ENCODE peak calls at places on chromosome 5, in five cellular contexts. One of them, this sample, is unnamed.

GRCh38 chr5:134446938-134447337 is 35.3 kb upstream of the CDKN2AIPNL start:
- DNase-seq in body of pancreas: no peak
- DNase-seq in AG09319: no peak
- DNase-seq in GM12865: no peak
- DNase-seq in dorsolateral prefrontal cortex: no peak
- DNase-seq in this sample: peak; percentile 38

GRCh38 chr5:42951169-42951846 is 88.8 kb downstream of the ANXA2R start:
- DNase-seq in GM12865: peak; percentile 87
- DNase-seq in dorsolateral prefrontal cortex: no peak
- DNase-seq in AG09319: no peak
- DNase-seq in body of pancreas: peak; percentile 33
- DNase-seq in this sample: peak; percentile 84

GRCh38 chr5:172868436-172868923 is 34.4 kb downstream of the ERGIC1 start:
- DNase-seq in dorsolateral prefrontal cortex: no peak
- DNase-seq in body of pancreas: no peak
- DNase-seq in GM12865: no peak
- DNase-seq in AG09319: no peak
- DNase-seq in this sample: no peak

GRCh38 chr5:176366575-176366894 is 1.2 kb downstream of the ARL10 start:
- DNase-seq in AG09319: no peak
- DNase-seq in body of pancreas: no peak
- DNase-seq in dorsolateral prefrontal cortex: no peak
- DNase-seq in GM12865: no peak
- DNase-seq in this sample: no peak

GRCh38 chr5:1943481-1943880 is 60.8 kb upstream of the IRX4 start:
- DNase-seq in body of pancreas: no peak
- DNase-seq in GM12865: no peak
- DNase-seq in dorsolateral prefrontal cortex: no peak
- DNase-seq in AG09319: no peak
- DNase-seq in this sample: no peak

GRCh38 chr5:147098233-147098790 is 136.5 kb upstream of the STK32A start:
- DNase-seq in GM12865: peak; percentile 46
- DNase-seq in body of pancreas: peak; percentile 51
- DNase-seq in AG09319: peak; percentile 3
- DNase-seq in dorsolateral prefrontal cortex: no peak
- DNase-seq in this sample: peak; percentile 20

GRCh38 chr5:174235226-174235992 is 189.9 kb downstream of the NSG2 start:
- DNase-seq in GM12865: no peak
- DNase-seq in AG09319: no peak
- DNase-seq in dorsolateral prefrontal cortex: no peak
- DNase-seq in body of pancreas: no peak
- DNase-seq in this sample: no peak

GRCh38 chr5:154165886-154166285 is 24.6 kb upstream of the GALNT10 start:
- DNase-seq in dorsolateral prefrontal cortex: no peak
- DNase-seq in body of pancreas: no peak
- DNase-seq in AG09319: no peak
- DNase-seq in GM12865: no peak
- DNase-seq in this sample: no peak

GRCh38 chr5:79686799-79687198 is 2.8 kb upstream of the CMYA5 start:
- DNase-seq in dorsolateral prefrontal cortex: no peak
- DNase-seq in AG09319: no peak
- DNase-seq in GM12865: no peak
- DNase-seq in body of pancreas: no peak
- DNase-seq in this sample: no peak

GRCh38 chr5:89071941-89072331 is 189.0 kb upstream of the MEF2C start:
- DNase-seq in body of pancreas: no peak
- DNase-seq in AG09319: no peak
- DNase-seq in GM12865: peak; percentile 74
- DNase-seq in dorsolateral prefrontal cortex: no peak
- DNase-seq in this sample: peak; percentile 20

GRCh38 chr5:173645897-173646574 is 29.6 kb upstream of the BOD1 start:
- DNase-seq in GM12865: no peak
- DNase-seq in AG09319: no peak
- DNase-seq in body of pancreas: no peak
- DNase-seq in dorsolateral prefrontal cortex: no peak
- DNase-seq in this sample: no peak

GRCh38 chr5:178383301-178383918 is 150.8 kb upstream of the PHYKPL start:
- DNase-seq in AG09319: no peak
- DNase-seq in GM12865: no peak
- DNase-seq in dorsolateral prefrontal cortex: no peak
- DNase-seq in body of pancreas: no peak
- DNase-seq in this sample: no peak

GRCh38 chr5:124741711-124742496 is 4.5 kb downstream of the ZNF608 start:
- DNase-seq in GM12865: no peak
- DNase-seq in AG09319: peak; percentile 89
- DNase-seq in dorsolateral prefrontal cortex: no peak
- DNase-seq in body of pancreas: peak; percentile 79
- DNase-seq in this sample: no peak

GRCh38 chr5:57209316-57210040 is 35.6 kb downstream of the GPBP1 start:
- DNase-seq in dorsolateral prefrontal cortex: no peak
- DNase-seq in body of pancreas: no peak
- DNase-seq in GM12865: no peak
- DNase-seq in AG09319: no peak
- DNase-seq in this sample: no peak

GRCh38 chr5:60382761-60383160 is 317.2 kb downstream of the DEPDC1B start:
- DNase-seq in dorsolateral prefrontal cortex: no peak
- DNase-seq in GM12865: peak; percentile 67
- DNase-seq in body of pancreas: peak; percentile 32
- DNase-seq in AG09319: no peak
- DNase-seq in this sample: peak; percentile 17

GRCh38 chr5:150559701-150560100 is 51.8 kb downstream of the NDST1 start:
- DNase-seq in GM12865: no peak
- DNase-seq in dorsolateral prefrontal cortex: no peak
- DNase-seq in body of pancreas: no peak
- DNase-seq in AG09319: no peak
- DNase-seq in this sample: no peak

GRCh38 chr5:138960145-138960692 is 85.1 kb upstream of the LRRTM2 start:
- DNase-seq in GM12865: no peak
- DNase-seq in dorsolateral prefrontal cortex: no peak
- DNase-seq in body of pancreas: no peak
- DNase-seq in AG09319: no peak
- DNase-seq in this sample: no peak

GRCh38 chr5:91212336-91213092 is 170.6 kb downstream of the ARRDC3 start:
- DNase-seq in AG09319: peak; percentile 88
- DNase-seq in body of pancreas: peak; percentile 16
- DNase-seq in dorsolateral prefrontal cortex: no peak
- DNase-seq in GM12865: no peak
- DNase-seq in this sample: no peak

GRCh38 chr5:89010512-89010911 is 127.5 kb upstream of the MEF2C start:
- DNase-seq in AG09319: no peak
- DNase-seq in body of pancreas: no peak
- DNase-seq in dorsolateral prefrontal cortex: no peak
- DNase-seq in GM12865: no peak
- DNase-seq in this sample: no peak

GRCh38 chr5:148352696-148353095 is 17.3 kb downstream of the SPINK9 start:
- DNase-seq in dorsolateral prefrontal cortex: no peak
- DNase-seq in body of pancreas: no peak
- DNase-seq in AG09319: no peak
- DNase-seq in GM12865: no peak
- DNase-seq in this sample: no peak

GRCh38 chr5:96434201-96434645 is 1.2 kb upstream of the PCSK1 start:
- DNase-seq in dorsolateral prefrontal cortex: peak; percentile 51
- DNase-seq in AG09319: peak; percentile 12
- DNase-seq in body of pancreas: peak; percentile 71
- DNase-seq in GM12865: peak; percentile 65
- DNase-seq in this sample: peak; percentile 28

GRCh38 chr5:174617285-174617684 is 107.1 kb upstream of the MSX2 start:
- DNase-seq in body of pancreas: no peak
- DNase-seq in GM12865: no peak
- DNase-seq in dorsolateral prefrontal cortex: no peak
- DNase-seq in AG09319: no peak
- DNase-seq in this sample: no peak

GRCh38 chr5:129367883-129368282 is 92.2 kb upstream of the ADAMTS19 start:
- DNase-seq in GM12865: no peak
- DNase-seq in dorsolateral prefrontal cortex: no peak
- DNase-seq in body of pancreas: no peak
- DNase-seq in AG09319: no peak
- DNase-seq in this sample: no peak

GRCh38 chr5:36647046-36647445 is 40.6 kb downstream of the SLC1A3 start:
- DNase-seq in body of pancreas: no peak
- DNase-seq in dorsolateral prefrontal cortex: no peak
- DNase-seq in GM12865: peak; percentile 24
- DNase-seq in AG09319: no peak
- DNase-seq in this sample: peak; percentile 10

GRCh38 chr5:54733101-54733500 is 215.5 kb downstream of the SNX18 start:
- DNase-seq in GM12865: no peak
- DNase-seq in dorsolateral prefrontal cortex: no peak
- DNase-seq in AG09319: no peak
- DNase-seq in body of pancreas: no peak
- DNase-seq in this sample: no peak

GRCh38 chr5:10762776-10763500 is 1.9 kb upstream of the DAP start:
- DNase-seq in GM12865: no peak
- DNase-seq in dorsolateral prefrontal cortex: no peak
- DNase-seq in body of pancreas: no peak
- DNase-seq in AG09319: no peak
- DNase-seq in this sample: no peak

GRCh38 chr5:172010278-172010677 is 3.8 kb upstream of the FBXW11 start:
- DNase-seq in body of pancreas: no peak
- DNase-seq in AG09319: no peak
- DNase-seq in GM12865: no peak
- DNase-seq in dorsolateral prefrontal cortex: no peak
- DNase-seq in this sample: no peak

GRCh38 chr5:100757618-100758017 is 145.5 kb downstream of the ST8SIA4 start:
- DNase-seq in GM12865: no peak
- DNase-seq in AG09319: no peak
- DNase-seq in dorsolateral prefrontal cortex: no peak
- DNase-seq in body of pancreas: no peak
- DNase-seq in this sample: no peak

GRCh38 chr5:669111-669841 is 23.9 kb downstream of the TPPP start:
- DNase-seq in GM12865: no peak
- DNase-seq in dorsolateral prefrontal cortex: peak; percentile 94
- DNase-seq in body of pancreas: no peak
- DNase-seq in AG09319: no peak
- DNase-seq in this sample: peak; percentile 69

GRCh38 chr5:138968601-138969000 is 93.5 kb upstream of the LRRTM2 start:
- DNase-seq in AG09319: no peak
- DNase-seq in GM12865: no peak
- DNase-seq in body of pancreas: no peak
- DNase-seq in dorsolateral prefrontal cortex: no peak
- DNase-seq in this sample: no peak

GRCh38 chr5:87399720-87400119 is 13.0 kb downstream of the CCNH start:
- DNase-seq in dorsolateral prefrontal cortex: no peak
- DNase-seq in AG09319: no peak
- DNase-seq in GM12865: no peak
- DNase-seq in body of pancreas: no peak
- DNase-seq in this sample: no peak

DNA sequence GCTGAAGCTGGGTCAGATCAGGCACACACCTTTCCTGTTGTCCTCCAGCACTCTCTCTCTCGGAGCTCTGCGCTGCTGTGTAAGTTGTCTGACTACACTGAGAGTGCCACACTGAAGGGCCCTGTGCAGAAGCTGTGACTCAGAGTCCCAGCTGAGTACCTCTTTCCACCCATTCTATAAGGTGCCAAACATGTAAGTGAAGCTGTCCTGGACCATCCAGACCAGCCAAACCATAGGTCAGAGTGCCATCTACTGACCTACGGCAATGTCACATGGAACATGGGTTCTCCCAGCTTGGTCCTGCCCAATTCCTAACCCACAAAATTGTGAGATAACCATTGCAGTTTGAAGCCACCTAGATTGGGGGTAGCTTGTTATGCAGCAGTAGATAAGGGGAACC is 68.2 kb downstream of the ADCY2 start:
- DNase-seq in dorsolateral prefrontal cortex: no peak
- DNase-seq in GM12865: no peak
- DNase-seq in AG09319: no peak
- DNase-seq in body of pancreas: no peak
- DNase-seq in this sample: no peak
- TF ChIP-seq CTCF in dorsolateral prefrontal cortex: no peak
- TF ChIP-seq CTCF in GM12865: no peak
- TF ChIP-seq CTCF in AG09319: no peak
- TF ChIP-seq CTCF in body of pancreas: no peak
- TF ChIP-seq CTCF in this sample: no peak

GRCh38 chr5:68246802-68247201 is 31.2 kb downstream of the PIK3R1 start:
- DNase-seq in GM12865: peak; percentile 11
- DNase-seq in AG09319: no peak
- DNase-seq in dorsolateral prefrontal cortex: no peak
- DNase-seq in body of pancreas: no peak
- DNase-seq in this sample: no peak
- TF ChIP-seq CTCF in GM12865: peak; percentile 19
- TF ChIP-seq CTCF in AG09319: no peak
- TF ChIP-seq CTCF in dorsolateral prefrontal cortex: no peak
- TF ChIP-seq CTCF in body of pancreas: peak; percentile 18
- TF ChIP-seq CTCF in this sample: peak; percentile 24

GRCh38 chr5:65924366-65925093 is 1.8 kb upstream of the ERBIN start:
- DNase-seq in GM12865: no peak
- DNase-seq in AG09319: no peak
- DNase-seq in dorsolateral prefrontal cortex: peak; percentile 64
- DNase-seq in body of pancreas: no peak
- DNase-seq in this sample: peak; percentile 36

GRCh38 chr5:65925094-65925600 is 1.2 kb upstream of the ERBIN start:
- DNase-seq in dorsolateral prefrontal cortex: no peak
- DNase-seq in GM12865: peak; percentile 91
- DNase-seq in AG09319: no peak
- DNase-seq in body of pancreas: peak; percentile 81
- DNase-seq in this sample: peak; percentile 79

GRCh38 chr5:65926893-65927292 is 518 bp downstream of the ERBIN start:
- DNase-seq in dorsolateral prefrontal cortex: no peak
- DNase-seq in GM12865: peak; percentile 33
- DNase-seq in AG09319: no peak
- DNase-seq in body of pancreas: peak; percentile 8
- DNase-seq in this sample: no peak

GRCh38 chr5:65926276-65926761 is at the start of gene ERBIN:
- DNase-seq in GM12865: peak; percentile 82
- DNase-seq in body of pancreas: peak; percentile 87
- DNase-seq in dorsolateral prefrontal cortex: peak; percentile 58
- DNase-seq in AG09319: peak; percentile 70
- DNase-seq in this sample: peak; percentile 53

GRCh38 chr5:65925601-65926275 is 637 bp upstream of the ERBIN start:
- DNase-seq in AG09319: peak; percentile 80
- DNase-seq in GM12865: peak; percentile 92
- DNase-seq in dorsolateral prefrontal cortex: peak; percentile 85
- DNase-seq in body of pancreas: peak; percentile 87
- DNase-seq in this sample: peak; percentile 92
- TF ChIP-seq CTCF in AG09319: peak; percentile 27
- TF ChIP-seq CTCF in GM12865: peak; percentile 39
- TF ChIP-seq CTCF in dorsolateral prefrontal cortex: peak; percentile 29
- TF ChIP-seq CTCF in body of pancreas: peak; percentile 51
- TF ChIP-seq CTCF in this sample: peak; percentile 62

GRCh38 chr5:67214713-67215591 is 18.4 kb upstream of the CD180 start:
- DNase-seq in body of pancreas: peak; percentile 81
- DNase-seq in GM12865: no peak
- DNase-seq in AG09319: no peak
- DNase-seq in dorsolateral prefrontal cortex: no peak
- DNase-seq in this sample: no peak

GRCh38 chr5:67211926-67212325 is 15.3 kb upstream of the CD180 start:
- DNase-seq in body of pancreas: no peak
- DNase-seq in GM12865: no peak
- DNase-seq in dorsolateral prefrontal cortex: no peak
- DNase-seq in AG09319: no peak
- DNase-seq in this sample: no peak

GRCh38 chr5:67221487-67222242 is 25.1 kb upstream of the CD180 start:
- DNase-seq in GM12865: peak; percentile 77
- DNase-seq in AG09319: no peak
- DNase-seq in dorsolateral prefrontal cortex: no peak
- DNase-seq in body of pancreas: no peak
- DNase-seq in this sample: peak; percentile 34

GRCh38 chr5:67214036-67214435 is 17.4 kb upstream of the CD180 start:
- DNase-seq in dorsolateral prefrontal cortex: no peak
- DNase-seq in body of pancreas: no peak
- DNase-seq in GM12865: no peak
- DNase-seq in AG09319: no peak
- DNase-seq in this sample: no peak

GRCh38 chr5:67215592-67216471 is 19.2 kb upstream of the CD180 start:
- DNase-seq in AG09319: no peak
- DNase-seq in dorsolateral prefrontal cortex: no peak
- DNase-seq in body of pancreas: peak; percentile 85
- DNase-seq in GM12865: peak; percentile 92
- DNase-seq in this sample: peak; percentile 62
- TF ChIP-seq CTCF in AG09319: no peak
- TF ChIP-seq CTCF in dorsolateral prefrontal cortex: no peak
- TF ChIP-seq CTCF in body of pancreas: no peak
- TF ChIP-seq CTCF in GM12865: no peak
- TF ChIP-seq CTCF in this sample: no peak